ENCODE peak calls at places on chromosomes 13 and 19, in ten cellular contexts. Q is colonic mucosa, A is progenitor cell of endocrine pancreas, H is foreskin fibroblast, M is testis, V is IMR-90, W is left ventricle myocardium inferior, S is WTC11, X is upper lobe of right lung, L is lower lobe of right lung. G is an unnamed sample.

GRCh38 chr19:18898081-18898532 is 2.1 kb upstream of the CERS1 start:
- DNase-seq in W (no peak), X (no peak), H (no peak), Q (no peak), S (no peak), L (no peak), V (no peak), M (no peak), A (no peak), G (peak)

GRCh38 chr19:11261902-11262839 is at the start of gene DOCK6:
- DNase-seq in M (peak), X (peak), V (no peak), W (peak), H (peak), A (peak), Q (peak), S (peak), L (no peak), G (peak)

GRCh38 chr13:37616131-37616530 is 17.6 kb upstream of the POSTN start:
- DNase-seq in V (peak), S (no peak), H (no peak), A (no peak), Q (no peak), L (no peak), X (no peak), M (no peak), W (no peak), G (no peak)

GRCh38 chr13:46492946-46493345 is 60.0 kb upstream of the LRCH1 start:
- DNase-seq in V (peak), S (no peak), A (no peak), X (no peak), M (no peak), H (peak), Q (no peak), L (no peak), W (no peak), G (peak)

GRCh38 chr19:18397242-18398202 is at the start of gene LRRC25:
- DNase-seq in H (no peak), V (no peak), L (peak), A (no peak), S (peak), W (peak), X (peak), M (peak), Q (no peak), G (peak)

GRCh38 chr13:26184791-26185250 is 37.3 kb downstream of the RNF6 start:
- DNase-seq in V (peak), L (peak), M (peak), H (peak), S (peak), X (no peak), W (peak), A (peak), Q (peak), G (peak)

GRCh38 chr19:1942078-1942933 is 1.3 kb downstream of the CSNK1G2 start:
- DNase-seq in Q (peak), S (peak), L (peak), X (peak), V (peak), A (peak), M (peak), H (peak), W (peak), G (peak)

GRCh38 chr19:2529473-2529918 is 53.6 kb downstream of the GADD45B start:
- DNase-seq in Q (no peak), V (peak), S (no peak), H (peak), L (peak), X (no peak), M (no peak), W (no peak), A (no peak), G (no peak)

GRCh38 chr13:79749985-79750551 is 269.1 kb downstream of the NDFIP2 start:
- DNase-seq in S (peak), H (peak), X (no peak), Q (no peak), L (peak), A (no peak), M (peak), V (peak), W (peak), G (no peak)

GRCh38 chr13:42215578-42216421 is 56.2 kb upstream of the AKAP11 start:
- DNase-seq in L (no peak), M (peak), Q (peak), V (peak), H (peak), A (no peak), W (no peak), S (peak), X (no peak), G (peak)

GRCh38 chr19:38425222-38425809 is 703 bp downstream of the RASGRP4 start:
- DNase-seq in S (no peak), A (no peak), V (no peak), Q (no peak), W (no peak), X (no peak), H (no peak), L (no peak), M (no peak), G (no peak)

GRCh38 chr13:98315466-98315865 is 138.4 kb upstream of the RNF113B start:
- DNase-seq in A (no peak), X (no peak), M (no peak), L (no peak), H (peak), W (no peak), V (peak), S (no peak), Q (no peak), G (no peak)

GRCh38 chr19:33900817-33901216 is 104.1 kb downstream of the KCTD15 start:
- DNase-seq in H (no peak), A (no peak), V (no peak), Q (no peak), L (no peak), W (no peak), M (no peak), X (no peak), S (no peak), G (no peak)

GRCh38 chr19:29836409-29836825 is 24.6 kb downstream of the CCNE1 start:
- DNase-seq in Q (no peak), H (no peak), V (no peak), A (no peak), X (peak), L (no peak), S (no peak), W (no peak), M (no peak), G (no peak)

GRCh38 chr13:27006519-27007161 is 165.0 kb downstream of the USP12 start:
- DNase-seq in M (no peak), H (peak), V (peak), W (no peak), L (peak), A (peak), X (peak), S (peak), Q (peak), G (no peak)

GRCh38 chr13:31967155-31967554 is 64.4 kb upstream of the FRY start:
- DNase-seq in X (no peak), V (no peak), S (no peak), M (no peak), Q (no peak), A (no peak), H (no peak), L (no peak), W (no peak), G (no peak)
- TF ChIP-seq CTCF in X (no peak), V (no peak), S (no peak), M (peak), Q (no peak), A (peak), H (no peak), L (no peak), W (peak), G (peak)

GRCh38 chr19:44972802-44973201 is 17.6 kb downstream of the CLPTM1 start:
- DNase-seq in H (no peak), Q (no peak), W (no peak), M (no peak), A (no peak), V (no peak), S (no peak), L (no peak), X (no peak), G (no peak)
- TF ChIP-seq CTCF in H (no peak), Q (no peak), W (no peak), M (no peak), A (no peak), V (no peak), S (no peak), L (no peak), X (no peak), G (no peak)

GRCh38 chr19:51783373-51783772 is 11.6 kb upstream of the FPR3 start:
- DNase-seq in H (no peak), V (no peak), W (no peak), M (no peak), Q (no peak), L (no peak), X (no peak), A (no peak), S (peak), G (no peak)
- TF ChIP-seq CTCF in H (peak), V (peak), W (peak), M (no peak), Q (no peak), L (no peak), X (no peak), A (peak), S (no peak), G (no peak)

DNA sequence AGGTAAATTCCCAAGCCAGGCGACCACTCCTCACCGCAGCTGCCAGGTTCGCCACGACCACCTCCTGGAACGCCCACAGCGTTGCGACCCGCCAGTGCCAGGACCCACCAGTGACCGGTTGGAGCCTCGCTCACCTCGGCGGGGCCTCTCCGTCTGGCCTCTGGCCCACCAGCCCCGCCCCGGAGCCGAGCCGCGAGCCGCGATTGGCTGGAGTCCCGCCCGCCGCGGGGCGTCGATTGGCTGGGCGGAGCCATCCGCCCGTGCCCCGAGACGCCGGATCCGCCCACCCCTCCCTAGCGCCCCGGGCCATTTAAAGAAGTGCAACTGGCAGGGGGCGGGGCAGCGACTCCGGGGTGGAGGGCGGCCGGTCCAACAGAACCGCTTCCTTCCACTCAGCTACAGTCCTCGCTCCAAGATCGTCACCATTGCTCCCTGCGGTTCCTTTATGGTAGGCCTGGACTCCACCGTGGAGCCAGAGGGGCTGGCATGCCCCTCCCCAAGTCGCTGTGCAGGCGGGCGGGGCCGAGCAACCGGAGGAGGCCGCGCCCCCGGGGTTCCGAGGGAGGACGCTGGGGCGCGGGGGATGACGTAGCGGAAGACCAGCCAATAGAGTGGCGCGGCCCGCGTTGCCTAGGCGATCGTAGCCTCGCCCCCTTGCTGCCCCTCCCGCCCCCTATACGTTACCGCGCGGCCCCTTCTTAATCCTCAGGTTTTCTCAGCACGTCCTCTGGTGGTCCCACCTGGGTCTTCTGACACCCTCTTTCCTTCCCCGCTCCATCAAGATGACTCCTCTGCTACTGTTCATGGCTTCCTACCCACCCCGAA is at the start of gene SERTAD3:
- DNase-seq in W (peak), L (peak), S (peak), H (peak), V (peak), X (peak), Q (peak), A (peak), M (peak), G (peak)
- TF ChIP-seq CTCF in W (no peak), L (peak), S (no peak), H (no peak), V (peak), X (no peak), Q (no peak), A (no peak), M (no peak), G (no peak)

DNA sequence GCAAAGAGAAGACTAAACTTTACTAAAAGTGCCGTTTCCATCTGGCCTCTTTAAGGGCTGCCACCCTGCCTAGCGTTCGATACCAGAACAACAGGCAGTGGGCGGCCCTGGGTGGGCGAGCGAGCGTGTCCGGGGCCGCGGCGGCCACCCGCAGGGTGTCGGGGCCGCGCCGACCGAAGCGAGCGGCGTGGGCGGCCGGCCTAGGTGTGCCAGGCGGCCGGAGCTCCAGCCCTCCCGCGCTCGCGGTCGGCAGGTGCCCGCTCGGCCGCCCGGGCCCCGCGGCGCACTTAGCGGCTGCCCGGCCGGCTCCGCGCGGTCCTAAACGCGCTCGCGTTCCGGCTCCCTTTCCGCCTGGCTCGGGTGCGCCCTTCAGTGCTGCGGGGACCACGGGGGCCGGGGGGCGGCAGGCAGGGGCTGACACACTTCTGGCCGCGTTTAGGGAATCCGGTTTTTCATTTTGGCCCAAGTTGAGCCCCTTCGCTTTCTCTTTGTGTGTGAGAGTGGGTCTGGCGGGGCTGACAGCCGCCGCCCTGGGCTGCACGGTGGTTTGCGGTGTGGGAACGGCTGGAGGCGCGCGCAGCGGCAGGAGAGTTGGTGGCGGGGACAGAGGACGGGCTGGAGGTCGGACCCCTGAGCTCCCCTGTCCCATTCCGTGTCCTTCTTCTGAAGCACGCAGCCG is 2.9 kb downstream of the FGF9 start:
- DNase-seq in L (peak), X (peak), S (peak), V (peak), A (peak), M (peak), Q (peak), H (peak), W (peak), G (peak)
- TF ChIP-seq CTCF in L (no peak), X (peak), S (no peak), V (no peak), A (peak), M (no peak), Q (no peak), H (no peak), W (peak), G (no peak)

DNA sequence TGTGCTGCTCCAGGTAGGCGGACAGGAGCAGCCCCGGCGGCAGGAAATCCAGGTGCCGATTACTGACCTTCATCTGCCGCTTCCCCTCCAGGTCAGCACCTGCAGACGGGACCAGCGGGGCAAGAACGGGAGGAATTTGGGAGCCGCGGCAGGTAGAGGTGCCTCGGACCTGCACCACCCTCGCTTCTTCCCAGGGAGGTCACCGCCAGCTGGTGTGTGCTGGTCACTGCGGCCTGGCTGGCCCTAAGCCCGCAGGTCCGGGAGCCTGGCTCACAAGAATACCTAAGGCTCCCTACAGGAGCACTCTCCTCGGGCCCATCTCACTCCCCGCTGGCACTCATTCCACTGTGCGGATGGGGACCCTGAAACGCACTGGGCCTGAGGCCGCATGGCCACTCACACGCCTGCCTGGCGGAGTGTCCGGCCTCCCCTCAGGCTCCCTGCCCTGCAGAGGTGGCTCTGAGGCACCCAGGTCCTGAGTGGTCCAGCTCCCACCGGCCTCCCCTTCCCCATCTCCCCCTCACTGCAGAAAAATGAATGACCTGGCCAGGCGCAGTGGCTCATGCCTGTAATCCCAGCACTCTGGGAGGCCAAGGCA is 4.3 kb downstream of the RNU6-9 start:
- DNase-seq in X (no peak), A (no peak), M (no peak), S (peak), H (no peak), V (no peak), Q (no peak), L (no peak), W (no peak), G (no peak)
- TF ChIP-seq CTCF in X (no peak), A (peak), M (no peak), S (peak), H (no peak), V (no peak), Q (no peak), L (no peak), W (no peak), G (peak)

GRCh38 chr13:110369400-110369799 is 62.3 kb downstream of the COL4A2 start:
- DNase-seq in H (no peak), W (no peak), S (no peak), X (no peak), M (no peak), A (no peak), V (no peak), L (no peak), Q (no peak), G (no peak)
- TF ChIP-seq CTCF in H (no peak), W (no peak), S (no peak), X (no peak), M (no peak), A (no peak), V (no peak), L (no peak), Q (no peak), G (no peak)

GRCh38 chr13:49610176-49610575 is 18.1 kb upstream of the ARL11 start:
- DNase-seq in M (no peak), H (no peak), V (no peak), W (no peak), A (no peak), X (no peak), L (no peak), S (no peak), Q (no peak), G (no peak)

GRCh38 chr13:49608932-49609331 is 19.4 kb upstream of the ARL11 start:
- DNase-seq in W (no peak), S (no peak), X (no peak), A (no peak), Q (no peak), L (no peak), V (peak), H (no peak), M (no peak), G (no peak)

GRCh38 chr13:49604570-49604969 is 19.2 kb upstream of the RCBTB1 start:
- DNase-seq in H (no peak), X (no peak), L (no peak), A (no peak), Q (no peak), S (no peak), M (no peak), W (no peak), V (no peak), G (no peak)

GRCh38 chr13:49607761-49608160 is 20.5 kb upstream of the ARL11 start:
- DNase-seq in A (no peak), X (no peak), V (no peak), H (no peak), S (no peak), Q (no peak), M (no peak), W (no peak), L (no peak), G (no peak)

DNA sequence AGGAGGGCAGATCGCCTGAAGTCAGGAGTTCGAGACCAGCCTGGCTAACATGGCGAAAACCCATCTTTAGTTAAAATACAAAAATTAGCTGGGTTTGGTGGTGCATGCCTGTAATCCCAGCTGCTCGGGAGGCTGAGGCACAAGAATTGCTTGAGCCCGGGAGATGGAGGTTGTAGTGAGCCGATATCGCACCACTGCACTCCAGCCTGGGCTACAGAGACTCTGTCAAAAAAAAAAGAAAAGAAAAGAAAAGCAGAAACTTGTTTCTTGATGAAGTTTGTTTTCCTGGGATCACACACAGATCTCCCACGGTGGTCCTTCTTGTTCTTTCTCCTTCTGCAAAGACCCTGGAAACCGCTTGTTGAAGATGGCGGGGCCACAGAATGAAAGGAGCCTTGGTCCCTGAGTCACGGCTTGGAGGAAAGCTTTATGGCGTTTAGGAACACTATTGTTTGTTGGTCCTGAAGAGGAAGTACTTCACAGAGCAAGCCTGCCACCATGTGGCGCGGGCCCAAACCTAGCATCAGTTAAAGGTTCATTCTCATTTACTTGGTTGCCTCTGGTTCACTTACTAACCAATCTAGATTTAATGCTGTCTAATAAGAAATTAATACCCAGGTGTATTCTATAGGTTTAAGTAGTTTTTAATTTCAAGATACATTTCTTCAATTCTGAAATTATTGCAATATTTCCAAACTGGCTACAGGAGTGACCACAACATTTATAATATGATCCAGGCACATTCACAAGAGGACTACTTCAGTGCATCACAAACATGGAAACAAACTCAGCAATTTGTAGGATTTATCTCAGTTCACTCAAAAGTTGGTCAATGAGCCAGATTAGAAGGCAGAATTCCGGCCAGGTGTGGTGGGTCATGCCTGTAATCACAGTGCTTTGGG is 21.3 kb upstream of the ARL11 start:
- DNase-seq in V (peak), A (peak), X (peak), W (peak), Q (peak), M (peak), L (peak), H (peak), S (peak), G (peak)
- TF ChIP-seq CTCF in V (peak), A (peak), X (peak), W (peak), Q (peak), M (peak), L (peak), H (peak), S (peak), G (peak)